ENCODE peak calls at places on chromosomes 7 and 10, in five cellular contexts. Q is cardiac muscle cell; J is foreskin fibroblast; M is fibroblast of lung; B is CD8-positive, alpha-beta T cell. T is an unnamed sample.

GRCh38 chr10:6363516-6363915 is 160.8 kb downstream of the PFKFB3 start:
- DNase-seq in Q (no peak), J (no peak), M (no peak), B (no peak), T (no peak)

GRCh38 chr10:117615649-117616048 is 73.1 kb downstream of the EMX2 start:
- DNase-seq in Q (no peak), J (no peak), M (no peak), B (no peak), T (no peak)

GRCh38 chr10:8431511-8431910 is 377.0 kb downstream of the GATA3 start:
- DNase-seq in Q (no peak), J (no peak), M (no peak), B (no peak), T (no peak)

GRCh38 chr7:6268023-6268908 is 4.2 kb downstream of the CYTH3 start:
- DNase-seq in Q (no peak), J (no peak), M (no peak), B (no peak), T (no peak)

GRCh38 chr7:44292418-44292817 is 33.0 kb downstream of the CAMK2B start:
- DNase-seq in Q (no peak), J (no peak), M (no peak), B (no peak), T (no peak)

GRCh38 chr7:27155816-27156507 is 513 bp downstream of the HOXA7 start:
- DNase-seq in Q (no peak), J (peak; percentile 70), M (peak; percentile 29), B (no peak), T (no peak)

GRCh38 chr7:30727061-30727945 is 24.6 kb upstream of the INMT start:
- DNase-seq in Q (peak; percentile 5), J (peak; percentile 60), M (no peak), B (peak; percentile 77), T (no peak)

GRCh38 chr10:119420950-119421875 is 121.3 kb downstream of the RGS10 start:
- DNase-seq in Q (no peak), J (no peak), M (no peak), B (no peak), T (no peak)

GRCh38 chr7:125878235-125878928 is 948.8 kb upstream of the POT1 start:
- DNase-seq in Q (no peak), J (no peak), M (no peak), B (no peak), T (no peak)

GRCh38 chr10:90958781-90959180 is 37.9 kb upstream of the ANKRD1 start:
- DNase-seq in Q (no peak), J (peak; percentile 57), M (peak; percentile 31), B (no peak), T (no peak)

GRCh38 chr10:86888585-86889381 is 68.6 kb downstream of the MMRN2 start:
- DNase-seq in Q (peak; percentile 36), J (peak; percentile 75), M (peak; percentile 45), B (no peak), T (no peak)

GRCh38 chr7:27192546-27193334 is 7.2 kb downstream of the HOXA13 start:
- DNase-seq in Q (no peak), J (peak; percentile 82), M (no peak), B (no peak), T (no peak)

GRCh38 chr7:149081914-149082313 is 8.6 kb downstream of the ZNF786 start:
- DNase-seq in Q (no peak), J (no peak), M (no peak), B (no peak), T (no peak)

GRCh38 chr7:36906956-36907355 is 182.7 kb upstream of the AOAH start:
- DNase-seq in Q (no peak), J (no peak), M (no peak), B (no peak), T (no peak)

GRCh38 chr10:86368987-86369386 is 2.4 kb upstream of the GRID1 start:
- DNase-seq in Q (no peak), J (no peak), M (no peak), B (no peak), T (no peak)

GRCh38 chr7:141386881-141387280 is 164.3 kb upstream of the AGK start:
- DNase-seq in Q (no peak), J (no peak), M (no peak), B (no peak), T (no peak)

GRCh38 chr7:82247814-82248433 is 195.7 kb downstream of the CACNA2D1 start:
- DNase-seq in Q (peak; percentile 32), J (peak; percentile 49), M (peak; percentile 25), B (no peak), T (no peak)

GRCh38 chr7:80671744-80672143 is 33.3 kb downstream of the CD36 start:
- DNase-seq in Q (no peak), J (no peak), M (no peak), B (no peak), T (no peak)

DNA sequence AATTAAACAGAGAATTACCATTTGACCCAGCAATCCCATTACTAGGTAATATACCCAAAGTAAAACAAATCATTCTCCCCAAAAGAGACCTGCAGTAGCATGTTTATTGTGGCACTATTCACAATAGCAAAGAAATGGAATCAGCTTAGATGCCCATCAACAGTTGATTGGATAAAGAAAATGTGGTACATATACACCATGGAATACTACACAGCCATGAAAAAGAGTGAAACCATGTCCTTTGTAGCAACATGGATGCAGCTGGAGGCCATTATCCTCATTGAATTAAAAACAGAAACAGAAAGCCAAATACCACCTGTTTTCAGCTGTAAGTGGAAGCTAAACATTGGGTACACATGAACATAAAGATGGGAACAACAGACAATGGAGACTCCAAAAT is 1141.8 kb upstream of the AUTS2 start:
- DNase-seq in Q (no peak), J (no peak), M (no peak), B (no peak), T (no peak)
- H3K4me3 ChIP-seq in Q (no peak overlapping the region), J (no peak overlapping the region), M (no peak overlapping the region), B (no peak overlapping the region), T (no peak overlapping the region)

GRCh38 chr7:110790992-110791391 is 299.9 kb upstream of the LRRN3 start:
- DNase-seq in Q (no peak), J (no peak), M (no peak), B (no peak), T (no peak)
- H3K4me3 ChIP-seq in Q (no peak overlapping the region), J (no peak overlapping the region), M (no peak overlapping the region), B (no peak overlapping the region), T (no peak overlapping the region)

DNA sequence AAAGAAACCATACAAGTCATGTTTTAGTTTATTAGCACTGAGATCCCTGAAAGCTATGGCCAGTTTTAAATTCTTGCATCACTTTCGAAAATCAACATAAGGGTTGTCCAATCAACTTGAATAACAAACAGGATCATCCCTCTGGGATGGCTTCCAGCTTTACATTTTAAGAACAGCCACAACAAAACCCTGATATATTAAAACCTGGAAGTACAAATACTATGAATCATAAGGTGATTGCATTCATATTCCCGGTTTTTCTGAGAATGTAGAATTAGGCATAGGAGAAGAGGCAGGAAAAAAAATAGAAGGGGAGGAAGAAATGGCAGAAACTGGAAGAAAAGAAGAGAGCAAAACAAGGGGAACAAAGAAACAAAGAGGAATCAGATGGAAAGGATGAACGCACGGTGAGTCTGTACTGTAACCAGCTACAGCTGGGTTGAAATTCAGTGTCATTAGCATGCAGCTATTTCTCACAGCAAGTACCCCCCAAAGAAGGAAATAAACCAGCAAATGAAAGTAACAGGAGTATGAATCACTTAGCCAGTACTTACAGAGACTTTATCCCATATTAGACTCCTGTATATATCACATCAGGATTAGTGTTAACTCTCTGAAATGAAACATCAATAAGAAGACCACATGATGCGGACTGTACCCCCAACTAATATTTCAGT is 301.4 kb downstream of the RNLS start:
- DNase-seq in Q (peak; percentile 85), J (peak; percentile 90), M (peak; percentile 83), B (no peak), T (peak; percentile 75)
- H3K4me3 ChIP-seq in Q (no peak overlapping the region), J (peak overlapping the region; percentile 30), M (no peak overlapping the region), B (no peak overlapping the region), T (peak overlapping the region; percentile 5)

DNA sequence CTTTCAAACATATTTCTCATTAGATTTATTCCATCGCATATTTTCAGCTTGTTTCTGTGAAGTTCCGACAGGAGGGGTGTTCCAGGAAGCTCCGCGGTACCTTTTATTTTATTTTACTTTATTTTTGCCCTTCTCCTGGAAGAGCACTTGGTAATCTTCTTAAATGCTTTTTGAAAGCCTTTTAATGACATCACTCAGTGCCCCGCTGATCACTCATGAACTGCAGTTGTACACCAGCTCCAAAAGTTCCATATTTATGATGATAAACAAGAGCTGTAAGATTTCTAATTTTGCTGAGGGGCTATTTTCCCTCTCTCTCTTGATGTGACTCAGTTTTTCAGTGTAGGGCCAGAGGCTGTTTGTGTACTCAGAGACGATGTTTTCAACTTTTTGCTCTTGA is 144.4 kb downstream of the KIAA1217 start:
- DNase-seq in Q (no peak), J (no peak), M (no peak), B (no peak), T (no peak)
- H3K4me3 ChIP-seq in Q (no peak overlapping the region), J (no peak overlapping the region), M (no peak overlapping the region), B (no peak overlapping the region), T (no peak overlapping the region)

GRCh38 chr7:95922191-95922590 is 149.8 kb downstream of the DYNC1I1 start:
- DNase-seq in Q (no peak), J (no peak), M (no peak), B (no peak), T (no peak)
- H3K4me3 ChIP-seq in Q (no peak overlapping the region), J (no peak overlapping the region), M (no peak overlapping the region), B (no peak overlapping the region), T (no peak overlapping the region)